ENCODE peak calls at places on chromosomes 13 and 19, in nine cellular contexts. T is H9, A is A172, K is GM23248, Z is dermis blood vessel endothelial cell, H is fibroblast of the aortic adventitia, B is left ventricle myocardium inferior, F is NCI-H1694 treated with DMSO at 0.1 percent for 48 hours, M is DND-41. U is an unnamed sample.

GRCh38 chr13:107809125-107809524 is 406.2 kb downstream of the LIG4 start:
- DNase-seq in T (no peak), A (no peak), K (peak; percentile 44), Z (no peak), H (peak; percentile 4), B (no peak), F (no peak), M (no peak), U (no peak)

GRCh38 chr13:91576590-91576989 is 178.2 kb downstream of the GPC5 start:
- DNase-seq in T (peak; percentile 58), A (no peak), K (no peak), Z (no peak), H (no peak), B (no peak), F (peak; percentile 6), M (no peak), U (peak; percentile 9)

GRCh38 chr19:44824758-44825157 is 15.9 kb downstream of the BCAM start:
- DNase-seq in T (no peak), A (no peak), K (no peak), Z (peak; percentile 71), H (no peak), B (no peak), F (no peak), M (no peak), U (no peak)

GRCh38 chr19:57675881-57676280 is 5.9 kb upstream of the ZNF551 start:
- DNase-seq in T (no peak), A (no peak), K (peak; percentile 91), Z (no peak), H (peak; percentile 7), B (no peak), F (no peak), M (no peak), U (no peak)

GRCh38 chr19:18074192-18074591 is 12.5 kb downstream of the IL12RB1 start:
- DNase-seq in T (no peak), A (no peak), K (no peak), Z (no peak), H (no peak), B (no peak), F (peak; percentile 16), M (no peak), U (no peak)

GRCh38 chr19:42199440-42200115 is 17.9 kb downstream of the DEDD2 start:
- DNase-seq in T (peak; percentile 84), A (no peak), K (no peak), Z (no peak), H (no peak), B (peak; percentile 35), F (no peak), M (peak; percentile 93), U (no peak)

GRCh38 chr13:49214917-49215376 is 5.2 kb upstream of the MLNR start:
- DNase-seq in T (peak; percentile 76), A (no peak), K (peak; percentile 24), Z (peak; percentile 28), H (no peak), B (no peak), F (peak; percentile 17), M (peak; percentile 93), U (no peak)

GRCh38 chr19:41808663-41809566 is 12.5 kb downstream of the CEACAM3 start:
- DNase-seq in T (no peak), A (no peak), K (no peak), Z (no peak), H (no peak), B (peak; percentile 31), F (no peak), M (no peak), U (no peak)

GRCh38 chr13:113043001-113043630 is 62.5 kb upstream of the F7 start:
- DNase-seq in T (no peak), A (no peak), K (no peak), Z (no peak), H (no peak), B (no peak), F (no peak), M (no peak), U (no peak)

GRCh38 chr13:79675931-79676658 is 195.1 kb downstream of the NDFIP2 start:
- DNase-seq in T (no peak), A (no peak), K (no peak), Z (no peak), H (no peak), B (no peak), F (no peak), M (no peak), U (no peak)

GRCh38 chr13:23681253-23681652 is 111.0 kb downstream of the TNFRSF19 start:
- DNase-seq in T (no peak), A (no peak), K (peak; percentile 56), Z (no peak), H (peak; percentile 76), B (no peak), F (no peak), M (no peak), U (no peak)

GRCh38 chr13:110923777-110924638 is 9.1 kb upstream of the ANKRD10 start:
- DNase-seq in T (peak; percentile 15), A (no peak), K (no peak), Z (no peak), H (no peak), B (no peak), F (no peak), M (no peak), U (no peak)

GRCh38 chr19:4368128-4368820 is 24.9 kb downstream of the MPND start:
- DNase-seq in T (no peak), A (peak; percentile 56), K (no peak), Z (peak; percentile 61), H (no peak), B (no peak), F (no peak), M (no peak), U (no peak)

GRCh38 chr19:43707158-43707712 is 8.6 kb upstream of the IRGC start:
- DNase-seq in T (no peak), A (no peak), K (no peak), Z (no peak), H (no peak), B (no peak), F (no peak), M (no peak), U (no peak)

GRCh38 chr19:49097453-49098288 is 12.4 kb downstream of the SNRNP70 start:
- DNase-seq in T (peak; percentile 86), A (peak; percentile 50), K (peak; percentile 79), Z (peak; percentile 86), H (peak; percentile 80), B (peak; percentile 51), F (peak; percentile 80), M (peak; percentile 87), U (peak; percentile 85)

GRCh38 chr19:16421982-16422381 is 49.8 kb downstream of the EPS15L1 start:
- DNase-seq in T (no peak), A (no peak), K (no peak), Z (no peak), H (no peak), B (no peak), F (no peak), M (no peak), U (no peak)

GRCh38 chr13:80341771-80342271 is 895 bp upstream of the SPRY2 start:
- DNase-seq in T (peak; percentile 53), A (no peak), K (peak; percentile 48), Z (peak; percentile 63), H (peak; percentile 60), B (peak; percentile 66), F (peak; percentile 83), M (peak; percentile 21), U (peak; percentile 72)

GRCh38 chr13:99731747-99732146 is 230.5 kb downstream of the TM9SF2 start:
- DNase-seq in T (no peak), A (no peak), K (no peak), Z (no peak), H (no peak), B (no peak), F (no peak), M (no peak), U (no peak)

GRCh38 chr19:18995804-18996241 is 37.5 kb downstream of the SUGP2 start:
- DNase-seq in T (peak; percentile 88), A (peak; percentile 85), K (peak; percentile 98), Z (peak; percentile 85), H (peak; percentile 94), B (peak; percentile 64), F (peak; percentile 54), M (peak; percentile 52), U (peak; percentile 62)

GRCh38 chr19:16587031-16588023 is 15.1 kb upstream of the SLC35E1 start:
- DNase-seq in T (no peak), A (peak; percentile 51), K (peak; percentile 80), Z (peak; percentile 38), H (no peak), B (no peak), F (no peak), M (peak; percentile 89), U (no peak)

GRCh38 chr19:17341845-17342244 is 4.5 kb downstream of the GTPBP3 start:
- DNase-seq in T (no peak), A (no peak), K (no peak), Z (no peak), H (no peak), B (no peak), F (no peak), M (no peak), U (no peak)

GRCh38 chr19:48628486-48629296 is 8.5 kb downstream of the DBP start:
- DNase-seq in T (peak; percentile 32), A (no peak), K (no peak), Z (no peak), H (no peak), B (no peak), F (no peak), M (peak; percentile 10), U (no peak)

GRCh38 chr13:60990032-60990733 is 425.5 kb downstream of the PCDH20 start:
- DNase-seq in T (peak; percentile 35), A (no peak), K (no peak), Z (peak; percentile 39), H (no peak), B (no peak), F (no peak), M (no peak), U (peak; percentile 6)

GRCh38 chr13:27388236-27388635 is 36.2 kb upstream of the GTF3A start:
- DNase-seq in T (no peak), A (no peak), K (no peak), Z (no peak), H (no peak), B (no peak), F (no peak), M (no peak), U (no peak)

U was measured in cerebellar cortex.